ENCODE peak calls at places on chromosomes 13 and 19, in seven cellular contexts. Z is fibroblast of the aortic adventitia; G is Peyer's patch; R is CD8-positive, alpha-beta T cell; K is activated B cell treated with CpG ODN at 0.5 μM for 24 hours; O is GM12865; F is PC-9. I is an unnamed sample.

GRCh38 chr19:5292453-5292842 is 48.2 kb downstream of the PTPRS start:
- DNase-seq in K (no peak), R (peak), O (no peak), Z (no peak), G (no peak), F (no peak), I (no peak)

GRCh38 chr19:13018037-13018914 is 23.0 kb downstream of the NFIX start:
- DNase-seq in F (no peak), O (no peak), G (no peak), Z (peak), R (no peak), K (no peak), I (no peak)

GRCh38 chr13:99033814-99034213 is 56.0 kb upstream of the DOCK9 start:
- DNase-seq in O (no peak), F (no peak), R (no peak), K (no peak), Z (peak), G (no peak), I (no peak)

GRCh38 chr19:8654591-8655339 is 24.3 kb downstream of the NFILZ start:
- DNase-seq in R (peak), G (peak), K (peak), F (no peak), Z (peak), O (peak), I (peak)

GRCh38 chr19:41415154-41415571 is 12.0 kb downstream of the B3GNT8 start:
- DNase-seq in G (no peak), O (no peak), K (no peak), Z (no peak), F (no peak), R (no peak), I (no peak)

GRCh38 chr19:4583961-4584669 is 24.6 kb upstream of the SEMA6B start:
- DNase-seq in O (peak), Z (no peak), R (no peak), G (no peak), K (no peak), F (no peak), I (no peak)

GRCh38 chr13:92592757-92593156 is 633.9 kb upstream of the GPC6 start:
- DNase-seq in F (no peak), K (no peak), O (no peak), G (no peak), R (no peak), Z (no peak), I (no peak)

GRCh38 chr19:7916137-7916907 is 1.7 kb downstream of the TGFBR3L start:
- DNase-seq in Z (no peak), G (no peak), K (peak), F (no peak), O (peak), R (no peak), I (no peak)

GRCh38 chr13:114124921-114125320 is 7.5 kb downstream of the RASA3 start:
- DNase-seq in Z (peak), K (no peak), G (no peak), O (peak), F (no peak), R (peak), I (peak)

GRCh38 chr19:55333870-55334269 is 5.8 kb upstream of the KMT5C start:
- DNase-seq in K (no peak), F (no peak), O (no peak), G (peak), Z (no peak), R (no peak), I (no peak)

GRCh38 chr13:99572921-99573320 is 71.6 kb downstream of the TM9SF2 start:
- DNase-seq in F (no peak), G (no peak), K (no peak), O (no peak), Z (peak), R (no peak), I (no peak)

GRCh38 chr13:27792393-27793218 is at the start of gene GSX1:
- DNase-seq in F (no peak), R (peak), K (peak), G (peak), O (peak), Z (peak), I (peak)

GRCh38 chr19:4327252-4327876 is 11.3 kb downstream of the STAP2 start:
- DNase-seq in G (peak), K (no peak), R (peak), O (peak), F (no peak), Z (peak), I (peak)

GRCh38 chr19:35011737-35012682 is 11.9 kb downstream of the GRAMD1A start:
- DNase-seq in O (no peak), G (no peak), R (no peak), Z (no peak), F (no peak), K (no peak), I (no peak)

GRCh38 chr19:48718711-48719231 is 754 bp downstream of the MAMSTR start:
- DNase-seq in O (no peak), Z (no peak), G (no peak), F (no peak), K (no peak), R (no peak), I (no peak)

GRCh38 chr13:49669735-49670309 is 21.5 kb downstream of the EBPL start:
- DNase-seq in R (no peak), Z (peak), K (no peak), F (no peak), O (peak), G (peak), I (peak)

GRCh38 chr13:79870123-79870522 is 389.2 kb downstream of the NDFIP2 start:
- DNase-seq in Z (peak), K (no peak), G (no peak), O (no peak), F (no peak), R (no peak), I (no peak)

GRCh38 chr13:83162493-83162892 is 719.8 kb downstream of the SLITRK1 start:
- DNase-seq in G (no peak), R (no peak), F (no peak), Z (peak), K (no peak), O (no peak), I (no peak)

GRCh38 chr13:108349269-108349668 is 79.8 kb downstream of the TNFSF13B start:
- DNase-seq in O (no peak), R (no peak), F (no peak), Z (no peak), G (no peak), K (no peak), I (no peak)

GRCh38 chr13:64740493-64740892 is 2489.6 kb downstream of the PCDH9 start:
- DNase-seq in G (no peak), F (no peak), R (no peak), O (no peak), Z (no peak), K (no peak), I (no peak)

GRCh38 chr19:40280608-40281221 is 4.4 kb downstream of the AKT2 start:
- DNase-seq in O (no peak), Z (no peak), G (peak), R (no peak), F (no peak), K (no peak), I (no peak)

GRCh38 chr19:8459520-8460260 is 14.9 kb downstream of the HNRNPM start:
- DNase-seq in R (no peak), K (no peak), Z (peak), O (no peak), G (no peak), F (peak), I (no peak)

GRCh38 chr13:33207616-33207964 is 78.0 kb downstream of the STARD13 start:
- DNase-seq in Z (peak), F (no peak), K (no peak), G (no peak), O (peak), R (no peak), I (no peak)

GRCh38 chr19:42601811-42602443 is 7.2 kb upstream of the CEACAM8 start:
- DNase-seq in F (no peak), R (no peak), O (peak), Z (peak), G (no peak), K (no peak), I (peak)

GRCh38 chr13:61030445-61030844 is 385.2 kb downstream of the PCDH20 start:
- DNase-seq in R (no peak), G (no peak), F (no peak), O (no peak), Z (no peak), K (no peak), I (no peak)

GRCh38 chr13:32330438-32330837 is 15.1 kb downstream of the BRCA2 start:
- DNase-seq in O (no peak), K (no peak), F (no peak), G (no peak), R (no peak), Z (peak), I (no peak)

GRCh38 chr13:20128459-20128927 is 32.4 kb downstream of the GJA3 start:
- DNase-seq in G (peak), O (peak), Z (no peak), K (no peak), F (no peak), R (no peak), I (no peak)

GRCh38 chr13:34156841-34157365 is 339.0 kb downstream of the RFC3 start:
- DNase-seq in G (peak), O (peak), K (no peak), Z (peak), R (no peak), F (peak), I (peak)

GRCh38 chr19:917323-918151 is at the start of gene KISS1R:
- DNase-seq in G (peak), O (peak), F (no peak), Z (peak), K (peak), R (peak), I (peak)

GRCh38 chr13:96020155-96020575 is 33.0 kb downstream of the UGGT2 start:
- DNase-seq in F (peak), G (peak), R (no peak), O (peak), K (no peak), Z (peak), I (peak)

GRCh38 chr13:113046066-113046882 is 59.3 kb upstream of the F7 start:
- DNase-seq in Z (no peak), R (no peak), F (no peak), G (no peak), K (no peak), O (no peak), I (no peak)

GRCh38 chr13:34587586-34587985 is 354.5 kb upstream of the NBEA start:
- DNase-seq in O (peak), R (no peak), K (no peak), G (no peak), F (no peak), Z (no peak), I (no peak)

GRCh38 chr19:44401108-44401786 is at the start of gene ZNF285:
- DNase-seq in O (peak), Z (peak), F (peak), R (peak), K (peak), G (peak), I (peak)

GRCh38 chr13:81020010-81020409 is 679.1 kb upstream of the SPRY2 start:
- DNase-seq in F (no peak), R (no peak), Z (no peak), G (no peak), K (no peak), O (no peak), I (no peak)

GRCh38 chr13:81017525-81018152 is 676.7 kb upstream of the SPRY2 start:
- DNase-seq in G (no peak), F (no peak), R (no peak), Z (peak), K (no peak), O (peak), I (peak)

GRCh38 chr13:81021284-81021683 is 680.4 kb upstream of the SPRY2 start:
- DNase-seq in K (no peak), G (no peak), F (no peak), O (no peak), Z (no peak), R (no peak), I (no peak)

GRCh38 chr13:81018936-81019335 is 678.0 kb upstream of the SPRY2 start:
- DNase-seq in F (no peak), Z (no peak), R (no peak), O (no peak), G (no peak), K (no peak), I (no peak)
- TF ChIP-seq CTCF in F (no peak), Z (no peak), R (no peak), O (no peak), G (no peak), K (no peak), I (no peak)

GRCh38 chr19:47280183-47280797 is 5.6 kb downstream of the INAFM1 start:
- DNase-seq in O (peak), R (no peak), F (no peak), G (peak), Z (no peak), K (no peak), I (peak)
- TF ChIP-seq CTCF in O (peak), R (peak), F (peak), G (no peak), Z (peak), K (no peak), I (peak)

GRCh38 chr13:94710881-94711560 is 1.3 kb downstream of the SOX21 start:
- DNase-seq in F (no peak), Z (no peak), G (no peak), K (no peak), O (peak), R (no peak), I (peak)
- TF ChIP-seq CTCF in F (no peak), Z (no peak), G (peak), K (no peak), O (peak), R (no peak), I (peak)

GRCh38 chr19:10226376-10227214 is 4.5 kb downstream of the S1PR2 start:
- DNase-seq in O (no peak), R (no peak), Z (peak), F (peak), K (no peak), G (peak), I (no peak)

GRCh38 chr19:10228393-10228792 is 2.7 kb downstream of the S1PR2 start:
- DNase-seq in K (no peak), O (no peak), G (no peak), R (no peak), Z (no peak), F (peak), I (no peak)

GRCh38 chr19:10228925-10229324 is 2.2 kb downstream of the S1PR2 start:
- DNase-seq in K (no peak), F (no peak), O (peak), R (peak), Z (peak), G (peak), I (peak)

GRCh38 chr19:10226021-10226375 is 5.1 kb downstream of the S1PR2 start:
- DNase-seq in K (no peak), Z (no peak), R (no peak), F (peak), O (no peak), G (no peak), I (no peak)

GRCh38 chr19:10227215-10227971 is 3.7 kb downstream of the S1PR2 start:
- DNase-seq in O (no peak), K (no peak), F (peak), Z (peak), G (no peak), R (no peak), I (no peak)
- TF ChIP-seq CTCF in O (no peak), K (no peak), F (no peak), Z (peak), G (no peak), R (no peak), I (no peak)

GRCh38 chr19:21607453-21607852 is 102.1 kb downstream of the ZNF429 start:
- DNase-seq in Z (no peak), F (no peak), K (no peak), G (no peak), R (no peak), O (no peak), I (no peak)
- TF ChIP-seq CTCF in Z (no peak), F (no peak), K (no peak), G (no peak), R (no peak), O (no peak), I (no peak)

GRCh38 chr13:43085545-43085944 is 62.2 kb downstream of the DNAJC15 start:
- DNase-seq in Z (peak), K (no peak), O (peak), F (no peak), G (no peak), R (no peak), I (no peak)
- TF ChIP-seq CTCF in Z (peak), K (no peak), O (peak), F (peak), G (peak), R (peak), I (peak)

DNA sequence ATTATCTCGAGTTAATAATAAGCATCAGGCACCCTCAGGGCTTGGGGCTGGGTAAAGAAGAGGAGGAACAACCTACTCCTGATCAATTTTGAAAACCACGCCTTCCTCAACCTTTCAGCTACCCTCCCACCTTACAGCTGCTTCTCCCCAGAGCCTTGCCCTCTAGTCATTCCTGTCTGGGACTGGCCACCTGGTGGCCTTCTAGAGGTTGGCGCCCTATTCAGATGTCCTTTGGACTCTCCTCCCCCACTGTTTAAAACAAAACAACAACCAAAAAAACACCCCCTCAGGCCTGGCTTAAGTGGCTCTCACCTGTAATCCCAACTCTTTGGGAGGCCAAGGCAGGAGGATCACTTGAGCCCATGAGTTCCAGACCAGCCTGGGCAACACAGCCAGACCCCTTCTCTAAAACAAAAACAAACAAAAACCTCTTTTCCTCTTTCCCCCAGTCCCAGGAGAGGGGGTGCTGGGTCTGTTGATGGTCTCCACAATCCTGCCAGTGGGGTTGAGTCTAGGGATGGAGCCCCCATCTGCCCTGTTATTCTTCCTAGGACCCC is 62.3 kb downstream of the CCDC70 start:
- DNase-seq in G (no peak), R (no peak), O (no peak), Z (no peak), K (no peak), F (no peak), I (no peak)
- TF ChIP-seq CTCF in G (peak), R (no peak), O (no peak), Z (peak), K (no peak), F (peak), I (no peak)

DNA sequence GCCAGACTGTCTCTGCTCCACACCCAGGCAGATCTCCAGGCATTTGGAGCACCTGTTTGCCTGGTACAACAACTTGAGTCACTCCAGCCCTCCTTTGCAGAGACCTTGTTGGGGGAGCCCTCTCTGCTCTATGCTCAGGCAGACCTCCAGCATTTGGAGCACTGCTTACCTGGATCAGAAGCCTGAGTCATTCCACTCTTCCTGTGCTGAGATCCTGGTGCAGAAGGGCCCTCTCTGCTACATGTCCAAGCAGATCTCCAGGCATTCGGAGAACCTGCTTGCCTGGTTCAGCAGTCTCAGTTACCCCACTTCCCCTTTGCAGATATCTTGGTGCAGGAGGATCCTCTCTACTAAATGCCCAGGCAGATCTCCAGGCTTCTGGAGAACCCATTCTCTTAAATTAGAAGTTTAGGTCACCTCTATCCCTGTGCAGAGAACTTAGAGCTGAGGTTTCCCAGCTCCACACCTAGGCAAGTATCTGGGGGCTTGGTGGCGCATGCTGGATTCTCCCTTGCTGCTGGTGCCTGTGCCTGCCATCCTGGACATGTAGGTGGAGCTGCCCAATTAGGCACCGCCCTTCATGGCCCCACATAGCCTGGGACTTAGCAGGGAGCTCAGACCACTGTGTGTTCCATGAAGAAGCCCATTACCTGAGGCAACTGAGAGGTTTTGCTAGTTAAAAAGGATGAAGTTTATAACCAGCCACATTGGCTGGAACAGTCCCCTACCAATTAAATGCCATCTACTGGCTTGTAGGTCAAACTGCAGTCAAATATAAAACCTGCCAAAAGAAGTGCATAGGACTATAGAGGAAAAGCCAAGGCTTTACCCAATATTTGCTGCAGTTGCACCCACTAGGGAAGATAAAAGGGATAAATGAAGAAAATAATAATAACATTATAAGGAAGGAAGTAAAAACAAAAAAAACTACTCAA is 97.6 kb upstream of the SLITRK6 start:
- DNase-seq in O (no peak), G (no peak), R (no peak), K (no peak), Z (no peak), F (no peak), I (no peak)
- TF ChIP-seq CTCF in O (no peak), G (no peak), R (no peak), K (no peak), Z (no peak), F (peak), I (no peak)

I was measured in GM10248.